ENCODE peak calls at places on chromosomes 7 and 10, in six cellular contexts. P is dorsolateral prefrontal cortex, A is suprapubic skin, L is esophagus squamous epithelium, K is prostate gland, E is hepatocyte. Y is an unnamed sample.

GRCh38 chr7:141354251-141354650 is 197.0 kb upstream of the AGK start:
- DNase-seq in P (no peak), E (no peak), L (no peak), K (no peak), A (no peak), Y (no peak)

GRCh38 chr10:125344573-125345121 is 184.3 kb upstream of the CTBP2 start:
- DNase-seq in L (no peak), P (no peak), A (no peak), E (peak), K (no peak), Y (no peak)

GRCh38 chr7:22576941-22577927 is 77.2 kb upstream of the STEAP1B start:
- DNase-seq in P (no peak), E (peak), A (no peak), L (no peak), K (peak), Y (no peak)

GRCh38 chr10:76036410-76036940 is 605.1 kb downstream of the LRMDA start:
- DNase-seq in A (peak), P (peak), L (no peak), E (peak), K (peak), Y (no peak)

GRCh38 chr10:126504051-126504760 is 115.9 kb upstream of the ADAM12 start:
- DNase-seq in E (peak), P (no peak), K (peak), L (no peak), A (no peak), Y (no peak)

GRCh38 chr7:151456276-151456675 is 16.3 kb upstream of the CRYGN start:
- DNase-seq in E (no peak), L (no peak), A (no peak), K (no peak), P (no peak), Y (no peak)

GRCh38 chr10:37777056-37777455 is 80.4 kb downstream of the ZNF248 start:
- DNase-seq in K (no peak), L (no peak), A (no peak), P (no peak), E (no peak), Y (no peak)

GRCh38 chr7:158487546-158488224 is 99.9 kb downstream of the PTPRN2 start:
- DNase-seq in P (no peak), E (no peak), L (no peak), K (no peak), A (no peak), Y (no peak)

GRCh38 chr10:102150970-102151773 is 1.0 kb upstream of the NOLC1 start:
- DNase-seq in K (no peak), A (no peak), P (no peak), E (peak), L (no peak), Y (no peak)

GRCh38 chr10:132209130-132209529 is 22.4 kb downstream of the DPYSL4 start:
- DNase-seq in E (no peak), L (no peak), A (no peak), K (no peak), P (no peak), Y (no peak)

GRCh38 chr10:513393-513792 is 176.1 kb downstream of the DIP2C start:
- DNase-seq in P (no peak), E (no peak), L (no peak), K (no peak), A (no peak), Y (no peak)

GRCh38 chr10:510415-510881 is 179.0 kb downstream of the DIP2C start:
- DNase-seq in P (no peak), K (peak), A (no peak), E (no peak), L (no peak), Y (no peak)

GRCh38 chr10:509361-510102 is 179.9 kb downstream of the DIP2C start:
- DNase-seq in K (no peak), E (no peak), A (no peak), L (no peak), P (no peak), Y (no peak)

GRCh38 chr10:511849-512191 is 177.6 kb downstream of the DIP2C start:
- DNase-seq in K (no peak), L (no peak), E (no peak), A (no peak), P (no peak), Y (no peak)

DNA sequence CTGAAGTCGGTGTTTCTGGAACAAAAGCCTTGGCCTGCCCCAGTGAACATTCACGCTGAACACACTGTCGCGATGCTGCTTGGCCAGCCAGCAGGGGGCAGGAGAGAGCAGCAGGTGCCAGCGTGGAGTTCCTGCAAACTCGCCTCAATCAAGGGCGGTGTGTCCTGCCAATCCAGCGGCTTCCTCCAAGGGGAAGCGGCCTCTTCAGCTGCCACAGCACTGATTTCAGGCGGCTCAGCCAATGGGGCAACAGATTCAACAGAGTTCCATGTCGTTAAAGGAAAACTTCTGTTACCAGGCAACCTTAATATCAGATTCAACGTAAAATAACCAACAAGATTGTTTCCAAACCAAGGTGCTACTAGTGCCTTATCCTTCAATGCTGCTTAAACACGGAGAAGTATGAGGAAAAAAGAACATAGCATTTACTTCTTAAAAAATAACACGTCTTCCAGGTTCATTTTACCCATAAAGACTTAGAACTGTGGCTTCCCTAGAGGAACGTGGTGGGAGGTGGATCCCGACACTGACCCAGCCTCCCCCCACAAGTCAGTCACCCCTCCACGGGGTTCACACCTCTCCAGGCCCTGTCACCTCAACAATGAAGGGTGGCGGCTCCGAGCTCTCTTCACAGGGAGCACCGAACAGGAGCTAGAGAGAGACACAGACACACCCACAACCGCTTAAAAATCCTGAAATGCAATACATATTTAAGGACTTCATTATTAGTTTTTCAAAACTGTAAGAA is 178.2 kb downstream of the DIP2C start:
- DNase-seq in K (peak), L (peak), P (peak), A (peak), E (peak), Y (no peak)
- H3K4me3 ChIP-seq in K (no peak), L (no peak), P (peak), A (no peak), E (no peak), Y (no peak)

GRCh38 chr10:17028843-17029580 is 100.6 kb downstream of the CUBN start:
- DNase-seq in E (no peak), K (no peak), P (no peak), A (no peak), L (no peak), Y (no peak)

GRCh38 chr10:17029581-17030271 is 99.9 kb downstream of the CUBN start:
- DNase-seq in P (peak), L (peak), K (no peak), A (peak), E (peak), Y (no peak)

GRCh38 chr10:17024461-17024860 is 105.2 kb downstream of the CUBN start:
- DNase-seq in K (no peak), P (no peak), L (no peak), E (no peak), A (no peak), Y (no peak)

GRCh38 chr10:17025444-17026295 is 103.9 kb downstream of the CUBN start:
- DNase-seq in P (peak), A (no peak), L (no peak), K (no peak), E (peak), Y (peak)

DNA sequence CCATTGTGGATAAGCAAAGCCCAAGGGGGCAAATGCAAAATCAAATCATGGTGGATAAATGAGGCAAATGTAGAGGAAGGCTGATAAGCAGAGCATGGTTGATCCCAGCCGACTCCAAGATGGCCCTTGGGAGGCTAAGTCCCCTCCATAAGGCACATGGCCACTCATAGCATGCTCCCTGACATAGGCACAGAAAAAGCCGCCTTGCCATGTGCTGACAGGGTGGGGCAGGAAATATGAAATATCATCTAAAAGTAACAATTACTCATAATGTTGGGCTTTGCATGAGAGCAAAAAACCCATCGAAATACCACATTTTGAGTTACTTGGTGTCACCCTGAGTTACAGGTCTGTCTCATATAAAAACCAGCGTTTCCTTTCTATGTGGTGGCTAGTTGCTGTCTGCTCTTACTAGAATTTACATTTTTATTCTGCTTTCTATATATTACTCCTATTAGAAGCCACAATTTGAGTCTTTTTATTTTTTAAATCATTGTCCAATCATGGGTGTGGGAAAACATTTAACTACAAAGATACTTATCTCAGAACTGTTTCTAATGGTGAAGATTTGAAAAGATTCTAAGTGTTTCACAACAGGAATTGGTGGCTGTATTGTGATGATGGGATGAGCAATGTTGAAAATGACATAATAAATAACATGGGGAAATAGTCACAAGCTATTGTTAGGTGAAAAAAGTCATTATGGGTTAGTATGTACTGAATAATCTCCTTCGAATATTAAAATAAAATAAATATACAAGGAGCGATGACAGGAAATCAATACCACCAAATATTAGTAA is 102.7 kb downstream of the CUBN start:
- DNase-seq in L (no peak), K (no peak), A (no peak), P (no peak), E (no peak), Y (no peak)
- H3K27ac ChIP-seq in L (no peak), K (no peak), A (peak), P (no peak), E (no peak), Y (peak)

DNA sequence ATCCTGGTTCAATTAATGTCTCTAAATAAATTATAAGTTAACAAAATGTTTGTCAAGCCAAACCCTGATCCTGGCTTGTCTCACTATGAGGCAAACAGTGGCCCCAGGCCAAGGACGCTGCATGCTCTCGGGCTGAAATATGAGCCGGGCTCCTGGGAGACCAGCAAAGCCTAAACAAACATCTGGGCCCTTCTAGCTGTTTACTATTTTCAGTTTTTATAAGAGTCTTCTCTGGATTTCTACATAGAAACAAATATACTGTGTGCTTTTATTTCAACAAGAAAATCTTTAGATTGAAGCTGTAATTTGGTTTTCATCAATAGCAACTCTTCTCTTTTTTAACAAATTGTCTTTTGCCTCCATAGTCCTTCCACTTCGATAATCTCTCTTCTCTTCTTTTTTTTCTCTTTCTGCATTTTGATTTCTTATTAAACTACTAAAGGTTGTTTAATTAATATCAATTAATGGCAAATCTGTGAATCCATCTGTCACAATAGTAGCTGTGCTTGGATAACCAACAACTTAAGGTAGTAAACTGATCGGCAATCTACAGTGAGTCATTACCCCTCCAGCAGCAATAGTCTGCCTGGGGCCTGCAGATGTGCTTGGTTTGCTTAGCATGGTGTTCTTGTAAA is 83.3 kb upstream of the DNAJC1 start:
- DNase-seq in K (peak), A (peak), L (no peak), P (no peak), E (peak), Y (peak)
- H3K4me3 ChIP-seq in K (no peak), A (no peak), L (no peak), P (no peak), E (no peak), Y (no peak)

GRCh38 chr7:2237109-2237602 is 4.4 kb upstream of the MAD1L1 start:
- DNase-seq in K (peak), P (peak), E (no peak), L (peak), A (no peak), Y (no peak)
- H3K27ac ChIP-seq in K (peak), P (no peak), E (peak), L (peak), A (peak), Y (peak)